ENCODE peak calls at places on chromosomes 1 and 21, in nine cellular contexts. N, J, C, O, L, P, E, I and A are unnamed samples.
A peak's percentile ranks its signal among the peaks of the same experiment; 100 is the strongest.

GRCh38 chr1:205324781-205325180 is 3.2 kb upstream of the NUAK2 start:
- DNase-seq in N (peak; percentile 51), J (peak; percentile 52), C (no peak), O (peak; percentile 43), L (no peak), P (no peak), E (no peak), I (no peak), A (peak; percentile 52)

GRCh38 chr21:36388835-36389234 is 3.6 kb downstream of the CHAF1B start:
- DNase-seq in N (peak; percentile 65), J (peak; percentile 88), C (peak; percentile 37), O (peak; percentile 65), L (no peak), P (no peak), E (no peak), I (peak; percentile 64), A (peak; percentile 53)

GRCh38 chr21:45607021-45607921 is 36.3 kb upstream of the PCBP3 start:
- DNase-seq in N (peak; percentile 67), J (peak; percentile 21), C (no peak), O (no peak), L (no peak), P (peak; percentile 13), E (no peak), I (peak; percentile 14), A (no peak)

GRCh38 chr21:39441502-39442475 is 3.8 kb downstream of the LCA5L start:
- DNase-seq in N (peak; percentile 32), J (peak; percentile 76), C (peak; percentile 34), O (peak; percentile 59), L (no peak), P (peak; percentile 20), E (no peak), I (no peak), A (peak; percentile 45)

GRCh38 chr21:45845790-45846130 is 135.8 kb upstream of the COL6A1 start:
- DNase-seq in N (no peak), J (no peak), C (no peak), O (no peak), L (no peak), P (no peak), E (no peak), I (peak; percentile 9), A (no peak)

GRCh38 chr1:210098376-210098775 is 134.2 kb upstream of the SERTAD4 start:
- DNase-seq in N (peak; percentile 13), J (no peak), C (no peak), O (no peak), L (no peak), P (no peak), E (no peak), I (no peak), A (no peak)

GRCh38 chr1:234963180-234963903 is 165.3 kb downstream of the TOMM20 start:
- DNase-seq in N (peak; percentile 94), J (no peak), C (no peak), O (no peak), L (no peak), P (peak; percentile 87), E (peak; percentile 74), I (no peak), A (peak; percentile 67)

GRCh38 chr1:100643430-100644196 is 75.9 kb upstream of the VCAM1 start:
- DNase-seq in N (peak; percentile 57), J (no peak), C (no peak), O (no peak), L (no peak), P (no peak), E (no peak), I (no peak), A (peak; percentile 17)

GRCh38 chr1:205247130-205247921 is 19.6 kb downstream of the TMCC2 start:
- DNase-seq in N (no peak), J (no peak), C (no peak), O (no peak), L (peak; percentile 68), P (no peak), E (peak; percentile 36), I (no peak), A (no peak)

GRCh38 chr1:84300991-84301758 is at the start of gene SAMD13:
- DNase-seq in N (peak; percentile 75), J (no peak), C (peak; percentile 53), O (peak; percentile 16), L (peak; percentile 46), P (peak; percentile 52), E (peak; percentile 49), I (no peak), A (peak; percentile 89)

GRCh38 chr1:156767879-156768608 is 709 bp downstream of the PRCC start:
- DNase-seq in N (no peak), J (peak; percentile 87), C (peak; percentile 31), O (peak; percentile 80), L (peak; percentile 69), P (peak; percentile 22), E (no peak), I (peak; percentile 45), A (no peak)

GRCh38 chr1:171899838-171900237 is 58.5 kb downstream of the DNM3 start:
- DNase-seq in N (no peak), J (no peak), C (no peak), O (no peak), L (no peak), P (no peak), E (no peak), I (no peak), A (no peak)

GRCh38 chr1:45730780-45731319 is 19.6 kb downstream of the IPP start:
- DNase-seq in N (no peak), J (no peak), C (no peak), O (no peak), L (no peak), P (no peak), E (no peak), I (no peak), A (no peak)

GRCh38 chr21:15514073-15514946 is 215.5 kb upstream of the USP25 start:
- DNase-seq in N (no peak), J (no peak), C (no peak), O (no peak), L (no peak), P (peak; percentile 65), E (no peak), I (no peak), A (no peak)

GRCh38 chr1:230140221-230141001 is 73.4 kb downstream of the GALNT2 start:
- DNase-seq in N (peak; percentile 59), J (peak; percentile 25), C (no peak), O (no peak), L (no peak), P (no peak), E (no peak), I (no peak), A (peak; percentile 36)

GRCh38 chr1:41861509-41862410 is 57.0 kb downstream of the HIVEP3 start:
- DNase-seq in N (peak; percentile 42), J (no peak), C (peak; percentile 24), O (no peak), L (no peak), P (no peak), E (no peak), I (no peak), A (no peak)

GRCh38 chr21:46054447-46054846 is 43.5 kb upstream of the COL6A2 start:
- DNase-seq in N (peak; percentile 51), J (peak; percentile 52), C (no peak), O (peak; percentile 57), L (peak; percentile 68), P (no peak), E (no peak), I (peak; percentile 47), A (no peak)

GRCh38 chr21:42956824-42957632 is 17.3 kb upstream of the PKNOX1 start:
- DNase-seq in N (no peak), J (peak; percentile 94), C (no peak), O (no peak), L (no peak), P (no peak), E (no peak), I (peak; percentile 90), A (no peak)

GRCh38 chr1:72892461-72892860 is 610.1 kb upstream of the NEGR1 start:
- DNase-seq in N (peak; percentile 22), J (no peak), C (peak; percentile 63), O (no peak), L (no peak), P (no peak), E (no peak), I (no peak), A (no peak)

GRCh38 chr1:93611656-93612055 is 70.0 kb downstream of the BCAR3 start:
- DNase-seq in N (no peak), J (no peak), C (no peak), O (no peak), L (no peak), P (no peak), E (no peak), I (no peak), A (no peak)
- H3K4me1 ChIP-seq in N (peaks cover 65% of the 10 kb centered on the region), J (peaks cover 17% of the 10 kb centered on the region), C (peaks cover 81% of the 10 kb centered on the region), O (peaks cover 46% of the 10 kb centered on the region), L (peaks cover 12% of the 10 kb centered on the region), P (peaks cover 3% of the 10 kb centered on the region), E (no peaks in the 10 kb centered on the region), I (peaks cover 19% of the 10 kb centered on the region), A (peaks cover 20% of the 10 kb centered on the region)

GRCh38 chr1:3074297-3074741 is 5.3 kb downstream of the PRDM16 start:
- DNase-seq in N (peak; percentile 20), J (no peak), C (no peak), O (peak; percentile 67), L (no peak), P (no peak), E (no peak), I (no peak), A (peak; percentile 67)
- H3K27me3 ChIP-seq in N (peaks cover 4% of the 10 kb centered on the region), J (peaks cover 60% of the 10 kb centered on the region), C (peaks cover 18% of the 10 kb centered on the region), O (peaks cover 69% of the 10 kb centered on the region), L (no peaks in the 10 kb centered on the region), P (peaks cover 15% of the 10 kb centered on the region), E (peaks cover 53% of the 10 kb centered on the region), I (peaks cover 42% of the 10 kb centered on the region), A (no peaks in the 10 kb centered on the region)

DNA sequence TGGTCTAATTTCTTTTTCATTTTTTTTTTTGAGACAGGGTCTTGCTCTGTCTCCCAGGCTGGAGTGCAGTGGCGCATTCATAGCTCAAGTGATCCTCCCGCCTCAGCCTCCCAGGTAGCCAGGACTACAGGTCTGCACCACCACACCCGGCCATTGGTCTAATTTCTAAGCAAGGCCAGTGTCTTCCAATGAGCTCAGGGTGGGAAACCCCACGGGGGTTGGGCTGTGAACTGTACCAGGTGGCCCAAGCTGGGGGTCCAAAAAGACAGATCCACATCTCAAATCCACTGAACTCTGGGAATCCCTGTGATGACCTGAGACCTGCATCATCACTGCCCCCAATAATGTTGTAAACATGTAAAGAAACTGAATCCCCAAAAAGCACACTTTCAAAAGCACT is 79.5 kb downstream of the BCAR3 start:
- DNase-seq in N (no peak), J (no peak), C (no peak), O (no peak), L (no peak), P (no peak), E (no peak), I (no peak), A (no peak)
- H3K4me1 ChIP-seq in N (peaks cover 31% of the 10 kb centered on the region), J (peaks cover 9% of the 10 kb centered on the region), C (peaks cover 80% of the 10 kb centered on the region), O (no peaks in the 10 kb centered on the region), L (peaks cover 8% of the 10 kb centered on the region), P (no peaks in the 10 kb centered on the region), E (no peaks in the 10 kb centered on the region), I (peaks cover 3% of the 10 kb centered on the region), A (peaks cover 22% of the 10 kb centered on the region)

GRCh38 chr1:77288275-77288674 is 6.5 kb downstream of the AK5 start:
- DNase-seq in N (no peak), J (no peak), C (peak; percentile 13), O (no peak), L (no peak), P (no peak), E (no peak), I (no peak), A (no peak)
- H3K27me3 ChIP-seq in N (no peaks in the 10 kb centered on the region), J (no peaks in the 10 kb centered on the region), C (peaks cover 12% of the 10 kb centered on the region), O (peaks cover 16% of the 10 kb centered on the region), L (no peaks in the 10 kb centered on the region), P (no peaks in the 10 kb centered on the region), E (no peaks in the 10 kb centered on the region), I (no peaks in the 10 kb centered on the region), A (no peaks in the 10 kb centered on the region)